ENCODE peak calls at places on chromosomes 3 and 15, in four cellular contexts. T, V, K and Q are unnamed samples.

GRCh38 chr3:160162440-160162839 is 62.8 kb upstream of the C3orf80 start:
- DNase-seq in T (no peak), V (no peak), K (no peak), Q (no peak)

GRCh38 chr15:92520914-92521623 is 127.4 kb downstream of the ST8SIA2 start:
- DNase-seq in T (no peak), V (no peak), K (no peak), Q (no peak)

GRCh38 chr3:38834110-38834509 is 18.1 kb upstream of the SCN10A start:
- DNase-seq in T (peak), V (no peak), K (peak), Q (peak)

GRCh38 chr3:30770387-30770786 is 124.1 kb downstream of the GADL1 start:
- DNase-seq in T (peak), V (no peak), K (peak), Q (peak)

GRCh38 chr3:195227871-195228270 is 43.1 kb downstream of the XXYLT1 start:
- DNase-seq in T (no peak), V (peak), K (no peak), Q (no peak)

GRCh38 chr3:113890256-113890900 is 51.8 kb downstream of the GRAMD1C start:
- DNase-seq in T (no peak), V (no peak), K (peak), Q (no peak)

GRCh38 chr3:195250473-195251251 is 20.3 kb downstream of the XXYLT1 start:
- DNase-seq in T (no peak), V (no peak), K (no peak), Q (no peak)

GRCh38 chr15:44468713-44469385 is 41.4 kb downstream of the CTDSPL2 start:
- DNase-seq in T (no peak), V (no peak), K (peak), Q (peak)

GRCh38 chr3:48879307-48879993 is 19.2 kb downstream of the SLC25A20 start:
- DNase-seq in T (no peak), V (no peak), K (peak), Q (no peak)

GRCh38 chr15:69729167-69729748 is 276.6 kb downstream of the RPLP1 start:
- DNase-seq in T (no peak), V (no peak), K (peak), Q (no peak)

GRCh38 chr3:194306109-194306686 is 44.9 kb downstream of the CPN2 start:
- DNase-seq in T (no peak), V (no peak), K (no peak), Q (no peak)

GRCh38 chr15:66096711-66097058 is 156.9 kb downstream of the MEGF11 start:
- DNase-seq in T (no peak), V (no peak), K (no peak), Q (no peak)

GRCh38 chr15:45387379-45388007 is 9.1 kb upstream of the GATM start:
- DNase-seq in T (no peak), V (no peak), K (no peak), Q (no peak)

GRCh38 chr3:159513867-159514380 is 474.7 kb upstream of the IL12A start:
- DNase-seq in T (no peak), V (no peak), K (no peak), Q (no peak)

GRCh38 chr3:57007513-57008415 is 52.7 kb upstream of the SPATA12 start:
- DNase-seq in T (peak), V (peak), K (peak), Q (peak)

GRCh38 chr3:32419766-32420137 is 28.1 kb downstream of the CMTM7 start:
- DNase-seq in T (no peak), V (no peak), K (no peak), Q (no peak)

GRCh38 chr3:158768361-158768787 is 33.5 kb upstream of the MFSD1 start:
- DNase-seq in T (no peak), V (no peak), K (no peak), Q (no peak)

GRCh38 chr3:169146112-169146665 is 517.3 kb downstream of the MECOM start:
- DNase-seq in T (peak), V (no peak), K (no peak), Q (no peak)

GRCh38 chr3:39385456-39386098 is 2.4 kb downstream of the SLC25A38 start:
- DNase-seq in T (no peak), V (no peak), K (no peak), Q (no peak)

GRCh38 chr3:111859061-111859973 is at the start of gene PHLDB2:
- DNase-seq in T (peak), V (peak), K (peak), Q (no peak)

GRCh38 chr3:146532406-146532805 is 12.0 kb downstream of the PLSCR1 start:
- DNase-seq in T (no peak), V (no peak), K (no peak), Q (peak)

GRCh38 chr3:38346584-38347410 is at the start of gene XYLB:
- DNase-seq in T (peak), V (peak), K (peak), Q (no peak)

GRCh38 chr15:78679089-78679511 is 38.1 kb upstream of the CHRNB4 start:
- DNase-seq in T (no peak), V (no peak), K (no peak), Q (no peak)

GRCh38 chr3:129325383-129325782 is 46.7 kb downstream of the HMCES start:
- DNase-seq in T (no peak), V (no peak), K (peak), Q (no peak)
- H3K4me3 ChIP-seq in T (no peak), V (no peak), K (no peak), Q (no peak)

DNA sequence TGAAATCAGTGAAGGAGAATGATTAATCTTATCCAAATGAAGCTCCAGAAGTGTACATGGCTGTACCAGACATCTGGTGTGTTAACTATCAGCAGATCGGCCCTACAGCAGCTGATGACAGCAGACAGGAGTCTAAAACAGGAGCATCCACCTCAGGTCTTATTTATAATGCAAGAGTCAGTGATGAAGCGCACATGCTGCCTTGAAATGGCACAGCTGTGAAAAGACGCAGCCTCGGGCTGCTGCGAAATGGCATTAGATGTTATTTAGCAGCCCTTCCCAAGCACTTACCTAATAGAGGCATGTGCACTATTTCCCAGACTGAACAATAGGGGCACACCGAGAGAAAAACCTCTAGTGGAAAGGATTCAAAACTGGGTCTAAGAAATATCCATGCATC is 472.3 kb upstream of the CBLB start:
- DNase-seq in T (no peak), V (no peak), K (no peak), Q (no peak)
- TF ChIP-seq CTCF in T (no peak), V (no peak), K (no peak), Q (no peak)

DNA sequence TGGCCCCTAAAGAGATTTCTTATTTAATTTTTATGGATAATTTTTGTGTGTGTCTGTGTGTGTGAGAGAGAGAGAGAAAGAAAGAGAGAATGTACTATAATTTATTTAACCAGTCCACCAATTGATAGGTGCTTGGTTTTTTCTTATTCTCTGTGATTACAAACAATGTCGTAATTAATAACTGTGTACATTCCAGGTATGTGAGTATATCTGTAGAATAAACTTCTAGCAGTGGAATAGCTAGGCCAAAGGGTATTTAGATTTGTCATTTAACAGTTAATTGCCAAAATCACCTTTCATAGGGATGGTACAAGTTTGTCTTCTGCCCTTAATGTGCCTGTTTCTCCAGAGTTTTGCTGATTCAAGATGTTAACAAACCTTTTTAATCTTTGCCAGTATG is 35.3 kb downstream of the FOXL2 start:
- DNase-seq in T (no peak), V (no peak), K (no peak), Q (no peak)
- H3K4me3 ChIP-seq in T (no peak), V (no peak), K (no peak), Q (no peak)

GRCh38 chr15:41506796-41507341 is 6.8 kb downstream of the LTK start:
- DNase-seq in T (no peak), V (no peak), K (peak), Q (no peak)
- TF ChIP-seq CTCF in T (no peak), V (no peak), K (no peak), Q (no peak)